ENCODE peak calls at places on chromosomes 13 and 19, in seven cellular contexts. B, X, P, E, Z, C and I are unnamed samples.

GRCh38 chr13:97856001-97856675 is 97.3 kb upstream of the IPO5 start:
- DNase-seq in Z (peak; percentile 59), X (no peak), E (peak; percentile 58), B (no peak), P (no peak), C (no peak), I (peak; percentile 72)

GRCh38 chr13:30564489-30564888 is 53.2 kb upstream of the USPL1 start:
- DNase-seq in X (no peak), C (no peak), E (no peak), B (no peak), Z (no peak), P (no peak), I (no peak)

GRCh38 chr13:109408596-109409382 is 377.6 kb downstream of the IRS2 start:
- DNase-seq in X (no peak), P (no peak), C (peak; percentile 68), Z (peak; percentile 58), B (peak; percentile 68), E (no peak), I (no peak)

GRCh38 chr13:93673885-93674284 is 447.3 kb downstream of the GPC6 start:
- DNase-seq in E (no peak), P (no peak), X (no peak), C (no peak), Z (no peak), B (no peak), I (no peak)

GRCh38 chr19:40614595-40615411 is 13.6 kb downstream of the LTBP4 start:
- DNase-seq in C (no peak), Z (peak; percentile 98), X (peak; percentile 85), B (no peak), E (peak; percentile 98), P (peak; percentile 49), I (peak; percentile 89)

GRCh38 chr13:111424134-111424533 is 103.7 kb downstream of the TEX29 start:
- DNase-seq in C (no peak), P (no peak), E (no peak), B (no peak), Z (no peak), X (no peak), I (no peak)

GRCh38 chr13:57624565-57625435 is 6.7 kb upstream of the PCDH17 start:
- DNase-seq in E (no peak), P (no peak), X (no peak), B (peak; percentile 69), C (peak; percentile 53), Z (peak; percentile 42), I (no peak)

GRCh38 chr13:51589793-51590192 is 5.5 kb downstream of the WDFY2 start:
- DNase-seq in C (no peak), B (no peak), E (no peak), Z (peak; percentile 50), P (no peak), X (no peak), I (no peak)

GRCh38 chr19:57651654-57651996 is 17.1 kb upstream of the ZSCAN4 start:
- DNase-seq in X (no peak), Z (no peak), P (no peak), E (no peak), B (no peak), C (no peak), I (no peak)

GRCh38 chr13:51803018-51803417 is 945 bp downstream of the DHRS12 start:
- DNase-seq in P (no peak), E (no peak), X (no peak), C (no peak), Z (no peak), B (no peak), I (no peak)

GRCh38 chr19:13881692-13882418 is 4.9 kb downstream of the NANOS3 start:
- DNase-seq in E (no peak), C (peak; percentile 55), B (peak; percentile 76), X (no peak), Z (peak; percentile 40), P (no peak), I (no peak)

GRCh38 chr13:38900188-38900587 is 90.4 kb downstream of the STOML3 start:
- DNase-seq in X (no peak), Z (no peak), C (no peak), E (no peak), P (no peak), B (peak; percentile 11), I (no peak)

GRCh38 chr19:43526884-43527859 is at the start of gene ETHE1:
- DNase-seq in X (peak; percentile 95), B (peak; percentile 84), E (peak; percentile 58), C (peak; percentile 93), P (peak; percentile 66), Z (peak; percentile 54), I (no peak)

GRCh38 chr13:66265446-66265845 is 964.7 kb downstream of the PCDH9 start:
- DNase-seq in Z (no peak), X (no peak), C (no peak), E (peak; percentile 3), P (no peak), B (no peak), I (no peak)

GRCh38 chr19:35240322-35240721 is 8.5 kb upstream of the LSR start:
- DNase-seq in E (no peak), Z (no peak), X (no peak), B (no peak), C (peak; percentile 24), P (no peak), I (no peak)

GRCh38 chr13:111361046-111361872 is 40.8 kb downstream of the TEX29 start:
- DNase-seq in Z (no peak), X (peak; percentile 33), P (no peak), E (no peak), B (no peak), C (no peak), I (no peak)

GRCh38 chr13:48891586-48891985 is 84.1 kb upstream of the FNDC3A start:
- DNase-seq in X (no peak), E (peak; percentile 81), P (no peak), C (no peak), Z (peak; percentile 53), B (peak; percentile 50), I (no peak)

GRCh38 chr19:42538841-42539709 is 10.8 kb upstream of the CEACAM1 start:
- DNase-seq in E (no peak), X (no peak), P (no peak), C (peak; percentile 19), Z (no peak), B (no peak), I (no peak)

GRCh38 chr19:40519352-40520322 is 52.8 kb downstream of the SPTBN4 start:
- DNase-seq in B (no peak), E (peak; percentile 18), P (no peak), X (no peak), Z (peak; percentile 37), C (no peak), I (no peak)

GRCh38 chr13:113455384-113455783 is 2.1 kb upstream of the ADPRHL1 start:
- DNase-seq in X (no peak), B (no peak), P (no peak), C (peak; percentile 36), Z (no peak), E (no peak), I (no peak)

GRCh38 chr13:54658771-54659170 is 1630.2 kb downstream of the OLFM4 start:
- DNase-seq in P (no peak), C (no peak), Z (no peak), X (no peak), B (no peak), E (no peak), I (no peak)

GRCh38 chr13:23817136-23817535 is 72.1 kb downstream of the MIPEP start:
- DNase-seq in X (no peak), C (no peak), P (no peak), B (no peak), E (no peak), Z (no peak), I (no peak)

GRCh38 chr19:28980236-28980868 is 232.6 kb downstream of the UQCRFS1 start:
- DNase-seq in E (peak; percentile 18), Z (no peak), C (no peak), B (no peak), P (no peak), X (no peak), I (no peak)
- TF ChIP-seq CTCF in E (peak; percentile 74), Z (no peak), C (no peak), B (no peak), P (no peak), X (no peak), I (peak; percentile 10)

DNA sequence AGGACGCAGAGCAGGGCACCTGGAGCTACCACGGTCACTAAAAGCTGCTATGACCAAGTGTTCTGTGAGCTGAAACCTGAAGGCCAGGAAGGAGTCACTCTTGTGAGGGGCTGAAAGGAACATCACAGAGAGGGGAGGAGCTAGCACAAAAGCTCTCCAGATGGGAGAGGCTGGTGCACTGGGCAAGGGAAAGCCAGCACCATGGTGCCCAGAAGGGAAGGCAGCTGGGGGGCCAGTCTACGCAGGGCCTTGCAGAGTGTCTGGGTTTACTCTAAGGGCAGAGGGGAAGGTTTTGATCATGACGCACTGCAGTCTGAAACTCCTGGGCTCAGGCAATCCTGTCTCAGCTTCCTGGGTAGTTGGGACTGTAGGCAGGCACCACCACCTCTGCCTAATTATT is 4.1 kb upstream of the ZNF580 start:
- DNase-seq in X (no peak), P (no peak), B (no peak), E (no peak), Z (no peak), C (no peak), I (no peak)
- H3K4me3 ChIP-seq in X (no peak overlapping the region), P (no peak overlapping the region), B (no peak overlapping the region), E (peak overlapping the region; percentile 92), Z (no peak overlapping the region), C (no peak overlapping the region), I (no peak overlapping the region)

GRCh38 chr13:71483733-71484132 is 383.3 kb downstream of the DACH1 start:
- DNase-seq in E (no peak), B (no peak), X (no peak), C (no peak), P (no peak), Z (no peak), I (no peak)

DNA sequence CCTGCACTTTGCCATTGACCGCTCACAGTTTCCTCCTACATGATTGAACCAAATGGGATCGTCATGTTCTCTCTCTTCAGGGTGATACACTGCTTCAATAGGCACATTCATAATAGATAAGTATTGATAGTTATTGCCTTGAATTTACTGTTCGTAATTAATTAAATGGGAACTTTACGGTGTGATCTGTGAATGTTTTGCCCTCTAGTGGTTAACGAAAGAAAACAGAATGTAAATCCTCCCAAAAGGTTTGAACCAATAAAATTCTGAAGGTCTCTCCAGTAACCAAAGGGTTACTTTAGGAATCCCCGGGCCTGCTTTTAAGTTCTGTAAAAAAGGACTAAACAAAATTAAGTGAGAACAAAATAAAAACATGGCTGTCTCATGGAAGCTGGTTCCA is 389.3 kb downstream of the DACH1 start:
- DNase-seq in C (no peak), P (no peak), X (no peak), B (no peak), E (no peak), Z (no peak), I (no peak)
- TF ChIP-seq CTCF in C (peak; percentile 22), P (no peak), X (no peak), B (peak; percentile 31), E (peak; percentile 17), Z (peak; percentile 49), I (peak; percentile 45)

GRCh38 chr13:50250403-50250802 is 235.2 kb downstream of the KCNRG start:
- DNase-seq in X (no peak), C (no peak), Z (no peak), P (no peak), B (no peak), E (no peak), I (no peak)

GRCh38 chr13:50244913-50245574 is 229.8 kb downstream of the KCNRG start:
- DNase-seq in E (peak; percentile 87), X (no peak), B (peak; percentile 85), P (no peak), C (peak; percentile 57), Z (peak; percentile 87), I (peak; percentile 70)

GRCh38 chr13:50243926-50244325 is 228.7 kb downstream of the KCNRG start:
- DNase-seq in E (no peak), B (no peak), C (no peak), P (no peak), Z (no peak), X (no peak), I (no peak)

GRCh38 chr13:50244355-50244912 is 229.2 kb downstream of the KCNRG start:
- DNase-seq in X (no peak), E (no peak), C (no peak), B (no peak), P (no peak), Z (no peak), I (no peak)

GRCh38 chr13:50248537-50249521 is 233.6 kb downstream of the KCNRG start:
- DNase-seq in E (no peak), C (no peak), X (no peak), Z (no peak), B (no peak), P (no peak), I (no peak)
- H3K4me3 ChIP-seq in E (no peak overlapping the region), C (no peak overlapping the region), X (no peak overlapping the region), Z (no peak overlapping the region), B (no peak overlapping the region), P (no peak overlapping the region), I (no peak overlapping the region)